ENCODE peak calls at places on chromosomes 12 and 14, in five cellular contexts. M is fibroblast of mammary gland, F is heart right ventricle, B is breast epithelium, D is hepatocyte. P is an unnamed sample.

GRCh38 chr12:82645414-82645813 is 41.3 kb upstream of the TMTC2 start:
- DNase-seq in M (no peak), F (no peak), B (no peak), D (no peak), P (peak)

GRCh38 chr12:118714051-118714460 is 267.3 kb upstream of the SRRM4 start:
- DNase-seq in M (no peak), F (peak), B (no peak), D (peak), P (no peak)

GRCh38 chr14:85536835-85537195 is 6.9 kb downstream of the FLRT2 start:
- DNase-seq in M (peak), F (no peak), B (no peak), D (peak), P (peak)

GRCh38 chr14:59275668-59276067 is 87.2 kb downstream of the DAAM1 start:
- DNase-seq in M (peak), F (no peak), B (no peak), D (peak), P (peak)

GRCh38 chr14:50064993-50065392 is 51.4 kb downstream of the VCPKMT start:
- DNase-seq in M (peak), F (peak), B (no peak), D (no peak), P (peak)

GRCh38 chr12:53484686-53485567 is 14.3 kb downstream of the MAP3K12 start:
- DNase-seq in M (no peak), F (no peak), B (no peak), D (no peak), P (peak)

GRCh38 chr12:32502693-32503510 is 103.5 kb downstream of the FGD4 start:
- DNase-seq in M (peak), F (no peak), B (peak), D (peak), P (peak)

GRCh38 chr12:52382854-52383253 is 2.6 kb downstream of the KRT84 start:
- DNase-seq in M (no peak), F (no peak), B (no peak), D (no peak), P (no peak)

GRCh38 chr12:91204416-91204815 is 21.8 kb upstream of the DCN start:
- DNase-seq in M (peak), F (no peak), B (no peak), D (no peak), P (no peak)

GRCh38 chr12:49260165-49260564 is 4.7 kb upstream of the TUBA1C start:
- DNase-seq in M (peak), F (no peak), B (no peak), D (no peak), P (peak)

GRCh38 chr12:130698106-130698505 is 18.0 kb downstream of the RIMBP2 start:
- DNase-seq in M (no peak), F (no peak), B (no peak), D (no peak), P (no peak)

GRCh38 chr12:16437281-16437816 is 89.9 kb downstream of the MGST1 start:
- DNase-seq in M (no peak), F (no peak), B (peak), D (no peak), P (peak)

GRCh38 chr12:98595152-98595988 is 1.9 kb downstream of the SLC25A3 start:
- DNase-seq in M (peak), F (no peak), B (no peak), D (peak), P (peak)

GRCh38 chr12:57761391-57761998 is 5.4 kb downstream of the CYP27B1 start:
- DNase-seq in M (no peak), F (no peak), B (no peak), D (no peak), P (no peak)

GRCh38 chr14:77979666-77980351 is 179.9 kb downstream of the ADCK1 start:
- DNase-seq in M (peak), F (no peak), B (no peak), D (no peak), P (no peak)

GRCh38 chr12:58452546-58452945 is 467.8 kb downstream of the LRIG3 start:
- DNase-seq in M (peak), F (no peak), B (no peak), D (no peak), P (no peak)

GRCh38 chr12:106137456-106138278 is 1.1 kb downstream of the NUAK1 start:
- DNase-seq in M (no peak), F (no peak), B (no peak), D (no peak), P (no peak)

GRCh38 chr12:77767335-77767734 is 63.4 kb upstream of the NAV3 start:
- DNase-seq in M (no peak), F (no peak), B (no peak), D (no peak), P (no peak)

GRCh38 chr14:90538095-90538494 is 141.3 kb downstream of the CALM1 start:
- DNase-seq in M (no peak), F (no peak), B (no peak), D (no peak), P (no peak)

GRCh38 chr12:116697305-116698130 is 40.4 kb downstream of the SPRING1 start:
- DNase-seq in M (peak), F (peak), B (no peak), D (peak), P (peak)

GRCh38 chr12:78392918-78393317 is 471.7 kb upstream of the SYT1 start:
- DNase-seq in M (peak), F (no peak), B (no peak), D (peak), P (peak)

GRCh38 chr14:60323199-60323891 is 74.3 kb downstream of the PPM1A start:
- DNase-seq in M (no peak), F (no peak), B (no peak), D (no peak), P (no peak)

GRCh38 chr12:104615048-104615561 is 158.4 kb downstream of the CHST11 start:
- DNase-seq in M (peak), F (peak), B (no peak), D (no peak), P (no peak)

DNA sequence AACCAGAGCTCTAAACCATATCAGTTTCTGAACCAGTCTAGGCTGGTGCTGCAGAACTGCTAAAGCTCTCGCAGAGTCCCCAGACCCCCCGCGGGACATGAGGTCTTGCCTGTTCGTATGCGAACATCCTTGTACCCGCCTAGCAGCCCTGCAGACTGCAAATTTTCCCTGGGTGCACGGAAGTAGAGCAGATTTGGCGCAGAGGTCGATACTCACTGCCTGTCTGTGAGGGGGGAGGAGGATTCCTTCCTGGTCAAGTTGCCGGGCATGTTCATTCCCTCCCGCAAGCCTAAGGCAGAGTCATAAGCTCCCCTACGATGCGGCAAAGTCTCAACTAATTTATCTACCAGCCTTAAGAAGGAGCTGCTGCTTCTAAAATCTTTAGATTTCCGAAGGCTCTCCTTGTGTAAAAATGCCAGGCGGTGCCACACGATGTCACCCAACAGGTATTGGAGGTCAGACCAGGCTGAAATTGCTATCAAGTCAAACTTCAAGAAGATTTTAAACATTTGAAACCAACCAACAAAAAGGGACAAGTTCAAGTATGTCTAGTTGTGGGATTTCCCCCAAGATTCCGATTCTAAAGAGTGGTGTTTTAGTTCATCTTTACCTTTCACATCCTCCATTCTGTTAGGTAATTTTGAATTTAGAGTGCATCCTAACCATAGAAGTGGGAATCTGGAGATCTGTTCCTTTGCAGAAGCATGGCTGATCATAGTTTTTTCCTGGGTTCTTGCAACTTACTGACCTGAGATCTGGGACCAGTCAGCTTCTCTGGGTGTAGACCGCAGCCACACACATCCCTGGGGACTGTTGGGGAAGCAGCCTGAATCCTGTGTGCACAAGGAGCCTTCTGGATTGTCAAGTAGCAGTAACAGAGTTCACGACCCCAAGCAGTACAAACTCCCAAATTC is 1.6 kb upstream of the PAX9 start:
- DNase-seq in M (no peak), F (no peak), B (no peak), D (no peak), P (peak)
- TF ChIP-seq CTCF in M (no peak), F (no peak), B (no peak), D (no peak), P (no peak)

GRCh38 chr14:100896369-100897060 is 7.0 kb downstream of the RTL1 start:
- DNase-seq in M (no peak), F (no peak), B (no peak), D (no peak), P (no peak)

GRCh38 chr14:100898935-100899840 is 4.3 kb downstream of the RTL1 start:
- DNase-seq in M (no peak), F (no peak), B (peak), D (peak), P (no peak)

GRCh38 chr14:100899841-100900771 is 3.4 kb downstream of the RTL1 start:
- DNase-seq in M (no peak), F (peak), B (peak), D (peak), P (no peak)

GRCh38 chr14:100900837-100901390 is 2.6 kb downstream of the RTL1 start:
- DNase-seq in M (no peak), F (no peak), B (no peak), D (peak), P (peak)

DNA sequence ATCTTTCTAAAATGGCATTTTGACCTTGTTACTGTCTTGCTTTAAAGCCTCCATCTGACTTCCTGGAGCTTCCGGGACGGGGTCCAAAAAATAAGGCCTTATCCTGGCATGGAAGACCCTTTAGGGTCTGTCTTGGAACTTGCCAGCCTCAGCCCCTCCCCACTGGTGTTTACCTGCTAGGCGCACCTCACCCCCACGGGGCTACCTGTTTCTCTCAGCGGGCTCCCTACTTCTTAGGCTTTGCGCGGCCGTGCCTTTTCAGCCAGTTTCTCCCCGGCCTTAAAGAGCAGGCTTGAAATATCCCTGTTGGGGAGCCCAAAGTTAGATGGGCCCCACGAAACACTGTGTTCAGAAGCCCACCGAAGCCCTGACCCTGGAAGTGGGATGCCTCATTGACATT is 5.1 kb downstream of the RTL1 start:
- DNase-seq in M (no peak), F (no peak), B (peak), D (peak), P (no peak)
- H3K4me3 ChIP-seq in M (no peak), F (no peak), B (no peak), D (no peak), P (no peak)

GRCh38 chr12:92735131-92735721 is 32.4 kb downstream of the PLEKHG7 start:
- DNase-seq in M (peak), F (peak), B (no peak), D (peak), P (peak)
- TF ChIP-seq CTCF in M (peak), F (no peak), B (no peak), D (peak), P (peak)

GRCh38 chr14:23351681-23352505 is 794 bp downstream of the SLC22A17 start:
- DNase-seq in M (no peak), F (no peak), B (no peak), D (peak), P (no peak)
- H3K4me3 ChIP-seq in M (peak), F (peak), B (peak), D (peak), P (peak)

DNA sequence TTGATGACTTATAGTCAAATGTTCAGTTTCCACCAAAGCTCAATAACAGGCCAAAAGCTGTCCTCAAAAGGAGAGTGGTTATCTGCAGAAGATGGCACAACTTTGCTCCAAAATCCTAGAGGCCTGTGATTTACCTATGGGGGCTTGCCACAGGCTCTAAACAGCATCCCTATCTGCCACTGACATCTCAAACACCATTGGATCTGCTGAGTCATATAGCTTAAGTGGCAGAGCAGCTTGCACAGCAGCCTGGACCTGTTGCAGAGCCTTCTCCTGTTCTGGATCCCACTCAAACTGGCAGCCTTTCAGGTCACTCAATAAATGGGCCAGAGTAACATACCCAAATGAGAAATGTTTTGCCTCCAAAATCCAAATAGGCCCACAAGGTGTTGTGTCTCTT is 60.6 kb upstream of the NAA30 start:
- DNase-seq in M (no peak), F (no peak), B (no peak), D (no peak), P (no peak)
- TF ChIP-seq CTCF in M (no peak), F (no peak), B (no peak), D (no peak), P (no peak)

GRCh38 chr12:45231515-45232145 is 15.7 kb downstream of the ANO6 start:
- DNase-seq in M (peak), F (no peak), B (no peak), D (no peak), P (peak)

GRCh38 chr12:45235087-45236025 is 19.5 kb downstream of the ANO6 start:
- DNase-seq in M (peak), F (no peak), B (peak), D (peak), P (peak)

GRCh38 chr12:45232771-45233372 is 17.0 kb downstream of the ANO6 start:
- DNase-seq in M (peak), F (peak), B (no peak), D (peak), P (peak)

GRCh38 chr12:45232146-45232731 is 16.3 kb downstream of the ANO6 start:
- DNase-seq in M (no peak), F (no peak), B (no peak), D (no peak), P (peak)

DNA sequence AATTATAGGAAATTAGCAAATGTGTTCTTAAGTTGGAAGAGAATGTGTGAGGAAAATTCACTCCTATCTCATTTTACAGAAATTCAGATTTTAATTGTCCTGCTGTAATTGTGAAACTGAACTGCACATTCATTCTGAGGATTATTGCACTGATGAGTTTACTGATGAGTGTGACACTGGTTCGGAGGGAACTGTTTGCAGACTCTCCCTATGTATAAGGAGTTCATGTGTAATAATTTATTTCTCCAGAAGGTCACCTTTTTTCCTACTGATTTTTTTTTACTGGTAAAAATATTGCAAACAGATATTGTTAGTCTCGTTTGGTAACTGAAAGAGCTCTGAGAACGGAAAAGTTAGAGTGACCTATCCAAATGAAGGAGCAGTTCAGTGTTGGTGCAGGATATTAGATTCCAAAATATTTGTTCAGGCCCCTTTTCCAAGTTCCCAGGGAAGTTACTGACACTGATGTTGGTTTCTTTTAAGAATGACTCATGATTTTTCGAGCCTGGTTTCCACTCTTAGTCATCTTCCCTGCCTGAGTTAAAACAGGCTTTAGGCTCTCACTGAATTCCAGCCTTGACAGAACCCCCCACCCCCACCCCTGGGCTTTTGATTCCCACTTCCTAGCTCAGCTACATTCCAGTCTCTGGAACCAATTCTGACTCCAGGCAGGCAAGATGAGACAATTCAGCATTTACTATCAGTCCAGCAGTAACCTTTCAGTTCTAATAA is 18.4 kb downstream of the ANO6 start:
- DNase-seq in M (peak), F (peak), B (peak), D (peak), P (peak)
- H3K4me3 ChIP-seq in M (peak), F (no peak), B (no peak), D (no peak), P (no peak)

GRCh38 chr14:23568021-23568599 is 519 bp upstream of the AP1G2 start:
- DNase-seq in M (no peak), F (no peak), B (no peak), D (no peak), P (no peak)

GRCh38 chr14:23566112-23566781 is 1.3 kb downstream of the AP1G2 start:
- DNase-seq in M (no peak), F (no peak), B (no peak), D (no peak), P (no peak)

GRCh38 chr14:23565626-23566025 is 2.0 kb downstream of the AP1G2 start:
- DNase-seq in M (no peak), F (no peak), B (no peak), D (no peak), P (no peak)

GRCh38 chr14:23567186-23568020 is at the start of gene AP1G2:
- DNase-seq in M (peak), F (peak), B (peak), D (peak), P (peak)

GRCh38 chr14:23566782-23567185 is 807 bp downstream of the AP1G2 start:
- DNase-seq in M (no peak), F (no peak), B (peak), D (no peak), P (peak)
- TF ChIP-seq CTCF in M (peak), F (no peak), B (peak), D (peak), P (no peak)

GRCh38 chr12:114668151-114668891 is 15.7 kb downstream of the TBX3 start:
- DNase-seq in M (peak), F (peak), B (peak), D (peak), P (peak)

GRCh38 chr12:114671321-114671663 is 12.7 kb downstream of the TBX3 start:
- DNase-seq in M (no peak), F (no peak), B (no peak), D (no peak), P (no peak)

GRCh38 chr12:114668905-114669304 is 15.1 kb downstream of the TBX3 start:
- DNase-seq in M (no peak), F (no peak), B (no peak), D (peak), P (no peak)

GRCh38 chr12:114670257-114670955 is 13.6 kb downstream of the TBX3 start:
- DNase-seq in M (no peak), F (no peak), B (no peak), D (no peak), P (no peak)

DNA sequence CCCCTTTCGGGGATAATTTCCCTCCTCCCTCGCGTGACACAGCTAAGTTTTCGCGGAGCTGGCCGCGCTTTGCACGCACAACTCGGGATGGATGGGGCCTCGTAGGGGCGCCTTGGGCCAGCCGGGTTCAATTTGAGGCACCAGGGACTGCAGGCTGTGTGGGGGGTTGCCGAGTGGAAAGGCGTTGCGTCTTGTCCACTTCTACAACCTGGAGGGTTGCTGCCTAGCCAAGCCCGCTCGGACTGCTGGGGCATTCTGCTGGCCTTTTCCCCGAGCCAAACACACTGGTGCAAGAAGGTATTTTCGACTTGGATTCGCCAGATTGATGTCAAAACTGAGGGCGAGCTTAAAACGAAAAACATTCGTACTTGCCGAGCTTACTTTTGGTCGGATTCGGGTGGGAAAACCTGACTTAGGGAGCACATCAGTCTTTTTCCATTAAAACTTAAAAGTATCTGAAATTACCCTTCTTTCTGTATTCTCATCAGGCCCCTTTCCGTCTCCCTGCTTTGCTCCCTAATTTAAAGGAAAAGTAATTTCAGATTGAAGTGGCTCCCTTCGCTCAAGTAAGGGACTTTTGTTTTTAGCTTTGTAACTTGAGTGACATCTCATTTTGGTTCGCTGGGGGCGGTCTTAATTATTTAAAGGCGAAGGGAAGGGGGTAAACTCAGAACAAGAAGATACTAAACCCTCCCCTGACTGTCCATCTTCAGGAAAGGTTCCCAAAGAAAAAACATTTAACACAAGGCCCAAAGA is 14.3 kb downstream of the TBX3 start:
- DNase-seq in M (peak), F (no peak), B (no peak), D (peak), P (no peak)
- H3K4me3 ChIP-seq in M (peak), F (no peak), B (peak), D (peak), P (no peak)

P was measured in epithelial cell of esophagus.